ENCODE peak calls at places on chromosomes 7 and 10, in ten cellular contexts. S is SK-N-SH; V is fibroblast of the aortic adventitia; Z is NCI-H1105 treated with DMSO at 0.1 percent for 48 hours; G is ACHN; M is anterior cingulate cortex; X is activated CD4-positive, alpha-beta T cell treated with anti-CD3 and anti-CD28 coated beads for 48 hours; Q is Calu3; D is Right ventricle myocardium superior; F is caudate nucleus. H is an unnamed sample.

GRCh38 chr7:101602484-101603241 is 26.4 kb downstream of the MYL10 start:
- DNase-seq in S (peak), X (peak), D (peak), Q (peak), V (peak), Z (peak), M (peak), G (peak), F (peak), H (peak)

GRCh38 chr7:137032436-137032835 is 164.0 kb downstream of the CHRM2 start:
- DNase-seq in S (no peak), X (no peak), F (no peak), V (no peak), Q (no peak), M (no peak), D (no peak), Z (no peak), G (no peak), H (no peak)

GRCh38 chr10:88064608-88065383 is 201.4 kb downstream of the PTEN start:
- DNase-seq in Q (no peak), Z (peak), X (peak), G (no peak), F (no peak), V (peak), D (peak), M (no peak), S (peak), H (no peak)

GRCh38 chr7:38561166-38561565 is 70.0 kb downstream of the AMPH start:
- DNase-seq in Q (no peak), V (no peak), Z (no peak), F (no peak), G (no peak), S (no peak), D (no peak), M (no peak), X (no peak), H (no peak)

GRCh38 chr10:29532256-29532878 is 102.4 kb downstream of the SVIL start:
- DNase-seq in M (no peak), F (no peak), V (no peak), G (no peak), S (no peak), D (no peak), Q (no peak), Z (no peak), X (no peak), H (no peak)

GRCh38 chr10:3229815-3230214 is 57.2 kb upstream of the PITRM1 start:
- DNase-seq in S (no peak), X (no peak), Q (no peak), D (no peak), F (no peak), M (no peak), Z (no peak), V (no peak), G (no peak), H (no peak)

GRCh38 chr7:12303096-12303495 is 92.0 kb downstream of the TMEM106B start:
- DNase-seq in Z (peak), D (no peak), V (no peak), S (no peak), X (no peak), F (no peak), M (no peak), G (no peak), Q (no peak), H (no peak)

GRCh38 chr10:89555688-89556445 is 20.5 kb upstream of the SLC16A12 start:
- DNase-seq in Q (peak), F (no peak), X (no peak), G (peak), S (no peak), Z (no peak), D (no peak), M (no peak), V (peak), H (no peak)

GRCh38 chr7:83691095-83691494 is 42.2 kb upstream of the SEMA3E start:
- DNase-seq in D (no peak), Q (no peak), F (no peak), V (no peak), Z (no peak), S (no peak), X (no peak), G (no peak), M (no peak), H (no peak)